ENCODE peak calls at places on chromosomes 11 and 22, in nine cellular contexts. K, L, E, F, C, R, B, I and Q are unnamed samples.

GRCh38 chr11:78350101-78350645 is 67.4 kb downstream of the GAB2 start:
- DNase-seq in K (no peak), L (peak; percentile 50), E (no peak), F (no peak), C (peak; percentile 32), R (no peak), B (peak; percentile 35), I (peak; percentile 48), Q (peak; percentile 22)

GRCh38 chr11:102158151-102158734 is 48.0 kb downstream of the YAP1 start:
- DNase-seq in K (no peak), L (no peak), E (no peak), F (no peak), C (no peak), R (no peak), B (no peak), I (peak; percentile 20), Q (no peak)

GRCh38 chr11:115496892-115497291 is 7.3 kb downstream of the CADM1 start:
- DNase-seq in K (no peak), L (no peak), E (no peak), F (no peak), C (no peak), R (peak; percentile 83), B (no peak), I (no peak), Q (no peak)

GRCh38 chr22:18968011-18968749 is 32.1 kb upstream of the PRODH start:
- DNase-seq in K (no peak), L (no peak), E (no peak), F (peak; percentile 39), C (no peak), R (no peak), B (peak; percentile 34), I (peak; percentile 65), Q (peak; percentile 76)

GRCh38 chr11:32333335-32333991 is 101.9 kb downstream of the WT1 start:
- DNase-seq in K (no peak), L (peak; percentile 77), E (no peak), F (peak; percentile 72), C (peak; percentile 80), R (no peak), B (peak; percentile 60), I (peak; percentile 77), Q (peak; percentile 77)

GRCh38 chr22:17860220-17860965 is 86.1 kb upstream of the BID start:
- DNase-seq in K (no peak), L (no peak), E (no peak), F (no peak), C (no peak), R (no peak), B (no peak), I (no peak), Q (no peak)

GRCh38 chr11:133134561-133135173 is 397.6 kb downstream of the OPCML start:
- DNase-seq in K (no peak), L (no peak), E (peak; percentile 2), F (peak; percentile 27), C (no peak), R (peak; percentile 74), B (peak; percentile 38), I (peak; percentile 64), Q (peak; percentile 79)

GRCh38 chr22:23401111-23401909 is 178.8 kb downstream of the IGLL1 start:
- DNase-seq in K (no peak), L (no peak), E (no peak), F (no peak), C (no peak), R (peak; percentile 34), B (no peak), I (no peak), Q (peak; percentile 47)

GRCh38 chr22:40588726-40589125 is 47.8 kb downstream of the MRTFA start:
- DNase-seq in K (no peak), L (no peak), E (no peak), F (no peak), C (no peak), R (peak; percentile 89), B (no peak), I (no peak), Q (peak; percentile 69)

GRCh38 chr11:72851726-72852125 is 37.5 kb downstream of the ATG16L2 start:
- DNase-seq in K (no peak), L (no peak), E (no peak), F (no peak), C (no peak), R (no peak), B (no peak), I (no peak), Q (no peak)

GRCh38 chr22:37809672-37810333 is 2.1 kb downstream of the GCAT start:
- DNase-seq in K (no peak), L (no peak), E (no peak), F (peak; percentile 88), C (no peak), R (no peak), B (no peak), I (no peak), Q (no peak)

GRCh38 chr22:29315286-29316195 is at the start of gene RASL10A:
- DNase-seq in K (no peak), L (no peak), E (no peak), F (no peak), C (no peak), R (no peak), B (no peak), I (no peak), Q (no peak)

GRCh38 chr11:125773516-125773915 is 5.1 kb downstream of the PATE2 start:
- DNase-seq in K (no peak), L (no peak), E (no peak), F (no peak), C (no peak), R (no peak), B (no peak), I (no peak), Q (no peak)
- H3K27me3 ChIP-seq in K (no peaks in the 10 kb centered on the region), L (no peaks in the 10 kb centered on the region), E (no peaks in the 10 kb centered on the region), F (no peaks in the 10 kb centered on the region), C (no peaks in the 10 kb centered on the region), R (peaks cover 2% of the 10 kb centered on the region), B (no peaks in the 10 kb centered on the region), I (no peaks in the 10 kb centered on the region), Q (no peaks in the 10 kb centered on the region)

GRCh38 chr11:129364143-129364654 is 11.4 kb upstream of the BARX2 start:
- DNase-seq in K (peak; percentile 30), L (peak; percentile 37), E (peak; percentile 62), F (peak; percentile 78), C (peak; percentile 56), R (peak; percentile 95), B (peak; percentile 69), I (peak; percentile 80), Q (peak; percentile 92)

GRCh38 chr11:129354688-129355087 is 21.0 kb upstream of the BARX2 start:
- DNase-seq in K (no peak), L (no peak), E (no peak), F (no peak), C (no peak), R (no peak), B (no peak), I (peak; percentile 11), Q (no peak)

DNA sequence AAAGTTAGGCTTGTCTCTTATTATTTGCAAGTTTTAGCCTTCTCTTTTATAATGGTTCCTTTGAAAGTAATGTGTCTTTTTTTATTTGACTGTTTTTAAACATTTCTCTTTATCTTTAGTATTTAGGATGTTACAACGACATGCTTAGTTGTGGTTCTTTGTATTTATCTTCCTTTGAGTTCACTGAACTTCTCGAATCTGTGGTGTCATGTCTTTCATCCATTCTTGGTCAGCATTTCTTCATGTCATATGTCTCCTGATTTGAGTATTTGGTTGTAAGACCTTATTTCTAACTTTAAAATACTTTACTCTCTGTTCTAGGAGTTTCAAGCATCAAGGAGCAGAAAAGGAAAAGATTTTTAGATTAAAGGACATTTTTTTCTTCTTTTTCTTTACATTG is 15.9 kb upstream of the BARX2 start:
- DNase-seq in K (no peak), L (no peak), E (no peak), F (no peak), C (no peak), R (no peak), B (no peak), I (no peak), Q (no peak)
- H3K27me3 ChIP-seq in K (peaks cover 7% of the 10 kb centered on the region), L (no peaks in the 10 kb centered on the region), E (peaks cover 27% of the 10 kb centered on the region), F (no peaks in the 10 kb centered on the region), C (peaks cover 8% of the 10 kb centered on the region), R (peaks cover 1% of the 10 kb centered on the region), B (peaks cover 13% of the 10 kb centered on the region), I (no peaks in the 10 kb centered on the region), Q (peaks cover 12% of the 10 kb centered on the region)

DNA sequence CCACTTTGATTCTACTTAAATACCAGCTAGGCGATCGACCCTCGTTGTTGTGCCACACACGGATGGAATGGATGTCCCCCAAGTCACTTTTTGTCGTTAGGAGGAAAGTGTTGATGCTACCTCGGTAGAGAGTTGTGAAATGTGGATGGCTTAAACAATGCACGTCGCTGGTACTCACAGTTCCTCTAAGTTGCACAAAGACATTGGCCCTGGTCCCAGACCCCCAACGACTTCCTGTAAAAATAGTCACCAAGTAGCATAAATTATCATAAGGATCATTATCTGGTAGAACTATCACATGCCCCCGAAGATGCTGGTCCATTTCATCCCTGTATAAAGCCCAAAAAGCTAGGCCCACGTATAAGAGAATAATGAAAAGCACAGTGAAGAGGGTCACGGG is 3.8 kb downstream of the PKDREJ start:
- DNase-seq in K (no peak), L (no peak), E (no peak), F (no peak), C (no peak), R (no peak), B (no peak), I (no peak), Q (no peak)
- H3K27me3 ChIP-seq in K (peaks cover 30% of the 10 kb centered on the region), L (no peaks in the 10 kb centered on the region), E (peaks cover 28% of the 10 kb centered on the region), F (no peaks in the 10 kb centered on the region), C (no peaks in the 10 kb centered on the region), R (no peaks in the 10 kb centered on the region), B (no peaks in the 10 kb centered on the region), I (no peaks in the 10 kb centered on the region), Q (peaks cover 27% of the 10 kb centered on the region)

GRCh38 chr11:83448686-83449085 is 162.5 kb upstream of the CCDC90B start:
- DNase-seq in K (no peak), L (no peak), E (no peak), F (no peak), C (no peak), R (no peak), B (no peak), I (no peak), Q (no peak)
- H3K27me3 ChIP-seq in K (no peaks in the 10 kb centered on the region), L (no peaks in the 10 kb centered on the region), E (no peaks in the 10 kb centered on the region), F (no peaks in the 10 kb centered on the region), C (no peaks in the 10 kb centered on the region), R (no peaks in the 10 kb centered on the region), B (no peaks in the 10 kb centered on the region), I (no peaks in the 10 kb centered on the region), Q (no peaks in the 10 kb centered on the region)

DNA sequence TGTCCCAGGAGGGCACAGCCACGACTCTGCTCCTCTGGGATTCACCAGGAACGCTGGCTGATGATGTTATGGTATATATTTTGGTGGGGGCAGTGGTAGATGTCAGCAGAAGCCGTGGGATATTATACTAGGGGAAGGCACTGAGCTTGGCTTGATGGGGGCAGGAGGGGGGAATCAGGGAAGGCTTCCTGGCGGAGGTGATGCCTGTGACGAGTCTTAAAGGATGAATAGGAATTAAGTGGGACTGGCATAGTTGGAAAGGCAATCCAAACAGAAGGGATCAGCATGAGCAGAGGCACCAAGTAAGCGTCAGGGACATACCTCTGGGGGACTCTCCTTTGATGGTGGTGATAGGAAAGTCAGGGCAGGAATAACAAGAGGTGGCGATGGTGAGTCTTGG is 47.6 kb downstream of the TP53I11 start:
- DNase-seq in K (no peak), L (no peak), E (no peak), F (no peak), C (no peak), R (no peak), B (no peak), I (no peak), Q (no peak)
- H3K27me3 ChIP-seq in K (no peaks in the 10 kb centered on the region), L (no peaks in the 10 kb centered on the region), E (no peaks in the 10 kb centered on the region), F (no peaks in the 10 kb centered on the region), C (no peaks in the 10 kb centered on the region), R (no peaks in the 10 kb centered on the region), B (no peaks in the 10 kb centered on the region), I (no peaks in the 10 kb centered on the region), Q (no peaks in the 10 kb centered on the region)

GRCh38 chr11:12695878-12696277 is 21.7 kb downstream of the TEAD1 start:
- DNase-seq in K (no peak), L (no peak), E (no peak), F (no peak), C (no peak), R (no peak), B (no peak), I (no peak), Q (no peak)
- H3K27me3 ChIP-seq in K (peaks cover 8% of the 10 kb centered on the region), L (no peaks in the 10 kb centered on the region), E (peaks cover 78% of the 10 kb centered on the region), F (no peaks in the 10 kb centered on the region), C (no peaks in the 10 kb centered on the region), R (no peaks in the 10 kb centered on the region), B (no peaks in the 10 kb centered on the region), I (no peaks in the 10 kb centered on the region), Q (no peaks in the 10 kb centered on the region)